ENCODE peak calls at places on chromosomes 1 and 21, in eight cellular contexts. K is mesothelial cell of epicardium, O is A549, A is RWPE1, F is pancreas, E is heart left ventricle, M is MCF 10A, L is heart right ventricle. Q is an unnamed sample.

GRCh38 chr1:96730574-96731298 is 9.2 kb downstream of the PTBP2 start:
- DNase-seq in A (no peak), L (no peak), M (no peak), K (no peak), F (no peak), E (no peak), O (no peak), Q (no peak)

GRCh38 chr1:150995896-150996295 is 10.8 kb downstream of the MINDY1 start:
- DNase-seq in M (peak), L (no peak), F (no peak), E (no peak), O (no peak), K (no peak), A (no peak), Q (peak)

GRCh38 chr1:115219937-115220336 is 118.1 kb downstream of the NGF start:
- DNase-seq in A (no peak), L (peak), F (no peak), M (no peak), K (no peak), O (no peak), E (peak), Q (no peak)

GRCh38 chr1:70509996-70510876 is 99.2 kb downstream of the CTH start:
- DNase-seq in A (peak), O (peak), M (peak), K (no peak), E (no peak), F (no peak), L (no peak), Q (peak)

GRCh38 chr1:155321577-155322497 is 1.1 kb downstream of the RUSC1 start:
- DNase-seq in O (no peak), K (no peak), M (peak), E (no peak), L (peak), F (peak), A (no peak), Q (no peak)

GRCh38 chr1:173430707-173431662 is 46.1 kb upstream of the PRDX6 start:
- DNase-seq in F (peak), M (peak), O (peak), A (peak), K (peak), E (peak), L (peak), Q (peak)

GRCh38 chr1:203148127-203148526 is 20.6 kb downstream of the ADORA1 start:
- DNase-seq in K (no peak), M (peak), F (no peak), O (peak), L (no peak), A (peak), E (peak), Q (peak)

GRCh38 chr1:3410435-3410915 is 44.0 kb upstream of the ARHGEF16 start:
- DNase-seq in O (no peak), M (no peak), K (no peak), F (no peak), L (no peak), E (no peak), A (no peak), Q (no peak)

GRCh38 chr1:160048335-160048734 is 16.5 kb upstream of the PIGM start:
- DNase-seq in M (no peak), F (no peak), K (no peak), O (no peak), A (no peak), L (no peak), E (no peak), Q (no peak)

GRCh38 chr1:179083533-179083932 is 1.7 kb downstream of the TOR3A start:
- DNase-seq in A (no peak), E (no peak), K (no peak), O (no peak), F (no peak), M (no peak), L (no peak), Q (no peak)

GRCh38 chr21:45423201-45423955 is 18.4 kb downstream of the COL18A1 start:
- DNase-seq in E (peak), O (no peak), L (peak), K (no peak), A (no peak), F (peak), M (no peak), Q (no peak)

GRCh38 chr1:35264861-35265260 is 3.6 kb upstream of the ZMYM4 start:
- DNase-seq in M (no peak), E (no peak), L (no peak), A (no peak), O (peak), K (no peak), F (no peak), Q (peak)

GRCh38 chr1:186502087-186502486 is 41.2 kb upstream of the PDC start:
- DNase-seq in L (no peak), O (no peak), M (no peak), E (no peak), A (no peak), K (no peak), F (no peak), Q (no peak)

GRCh38 chr1:52907068-52907811 is 14.3 kb downstream of the ECHDC2 start:
- DNase-seq in L (no peak), F (no peak), M (no peak), K (no peak), E (no peak), A (peak), O (no peak), Q (no peak)

GRCh38 chr1:30991852-30992606 is 73.5 kb downstream of the PUM1 start:
- DNase-seq in M (no peak), E (no peak), F (no peak), K (no peak), A (no peak), O (no peak), L (no peak), Q (no peak)

GRCh38 chr1:221865808-221866207 is 123.9 kb upstream of the DUSP10 start:
- DNase-seq in A (no peak), K (no peak), L (no peak), M (no peak), O (no peak), E (peak), F (no peak), Q (no peak)

GRCh38 chr21:15625363-15625762 is 104.4 kb upstream of the USP25 start:
- DNase-seq in K (no peak), L (no peak), E (no peak), O (no peak), A (no peak), F (no peak), M (no peak), Q (no peak)

GRCh38 chr1:39646232-39647081 is 7.0 kb upstream of the HEYL start:
- DNase-seq in L (peak), K (peak), O (no peak), A (no peak), E (peak), M (no peak), F (peak), Q (no peak)

GRCh38 chr1:231497629-231498152 is 30.8 kb upstream of the TSNAX start:
- DNase-seq in O (no peak), F (no peak), K (no peak), M (no peak), L (no peak), E (no peak), A (no peak), Q (no peak)

GRCh38 chr1:90176530-90176929 is 181.6 kb downstream of the ZNF326 start:
- DNase-seq in M (peak), A (no peak), E (no peak), F (no peak), L (no peak), K (no peak), O (no peak), Q (peak)

GRCh38 chr1:221689138-221689537 is 52.8 kb downstream of the DUSP10 start:
- DNase-seq in K (no peak), L (no peak), A (no peak), F (no peak), M (no peak), E (no peak), O (no peak), Q (peak)

GRCh38 chr1:116373451-116374339 is 651 bp downstream of the ATP1A1 start:
- DNase-seq in K (peak), E (peak), O (no peak), F (peak), L (peak), A (no peak), M (peak), Q (peak)

GRCh38 chr1:59173721-59174120 is 123.2 kb upstream of the FGGY start:
- DNase-seq in F (no peak), E (no peak), L (no peak), A (no peak), K (no peak), O (no peak), M (peak), Q (no peak)

GRCh38 chr1:39103321-39104157 is 77.4 kb downstream of the NDUFS5 start:
- DNase-seq in F (no peak), M (peak), L (no peak), K (no peak), O (no peak), E (no peak), A (peak), Q (no peak)

GRCh38 chr1:156914440-156914856 is 6.0 kb upstream of the LRRC71 start:
- DNase-seq in A (no peak), O (no peak), F (no peak), M (no peak), K (no peak), E (no peak), L (no peak), Q (no peak)

GRCh38 chr1:202812176-202813026 is 1.6 kb downstream of the PCAT6 start:
- DNase-seq in O (no peak), M (no peak), F (no peak), K (no peak), E (no peak), A (peak), L (no peak), Q (peak)

GRCh38 chr1:101733340-101733739 is 263.4 kb downstream of the OLFM3 start:
- DNase-seq in L (no peak), O (no peak), F (no peak), A (no peak), M (no peak), E (no peak), K (no peak), Q (no peak)

GRCh38 chr1:223846668-223847007 is 891 bp upstream of the TP53BP2 start:
- DNase-seq in M (peak), O (no peak), L (peak), F (no peak), E (no peak), K (peak), A (no peak), Q (peak)

GRCh38 chr1:125119024-125119441 is 3934.3 kb downstream of the SRGAP2C start:
- DNase-seq in L (no peak), M (no peak), F (peak), A (no peak), E (no peak), O (no peak), K (no peak), Q (no peak)

GRCh38 chr1:201245082-201245481 is 38.2 kb upstream of the PKP1 start:
- DNase-seq in O (no peak), F (no peak), A (no peak), K (no peak), E (no peak), M (no peak), L (no peak), Q (no peak)

GRCh38 chr1:238648756-238649155 is 737.6 kb upstream of the CHRM3 start:
- DNase-seq in A (no peak), M (no peak), O (no peak), F (no peak), K (no peak), L (no peak), E (no peak), Q (no peak)

GRCh38 chr1:226417350-226417749 is 9.5 kb upstream of the PARP1 start:
- DNase-seq in O (no peak), M (no peak), A (no peak), F (no peak), K (no peak), L (no peak), E (no peak), Q (no peak)

GRCh38 chr1:231162300-231162969 is 577 bp downstream of the TRIM67 start:
- DNase-seq in K (peak), F (peak), A (peak), E (peak), M (peak), L (peak), O (peak), Q (peak)

GRCh38 chr21:46022551-46023107 is 41.1 kb downstream of the COL6A1 start:
- DNase-seq in K (no peak), F (no peak), A (peak), E (no peak), M (no peak), L (peak), O (peak), Q (no peak)

GRCh38 chr1:44084998-44085675 is 33.5 kb upstream of the KLF17 start:
- DNase-seq in O (no peak), L (no peak), K (no peak), E (no peak), A (peak), F (no peak), M (peak), Q (peak)

GRCh38 chr21:41460578-41461527 is 34.8 kb downstream of the MX1 start:
- DNase-seq in F (peak), M (peak), K (peak), O (peak), A (peak), L (peak), E (peak), Q (peak)

GRCh38 chr21:16583567-16583966 is 853.8 kb downstream of the USP25 start:
- DNase-seq in K (no peak), M (no peak), F (no peak), A (no peak), O (no peak), L (no peak), E (no peak), Q (no peak)

GRCh38 chr1:24966724-24967346 is 36.8 kb upstream of the RUNX3 start:
- DNase-seq in E (no peak), K (no peak), A (peak), F (no peak), O (peak), L (no peak), M (peak), Q (no peak)

DNA sequence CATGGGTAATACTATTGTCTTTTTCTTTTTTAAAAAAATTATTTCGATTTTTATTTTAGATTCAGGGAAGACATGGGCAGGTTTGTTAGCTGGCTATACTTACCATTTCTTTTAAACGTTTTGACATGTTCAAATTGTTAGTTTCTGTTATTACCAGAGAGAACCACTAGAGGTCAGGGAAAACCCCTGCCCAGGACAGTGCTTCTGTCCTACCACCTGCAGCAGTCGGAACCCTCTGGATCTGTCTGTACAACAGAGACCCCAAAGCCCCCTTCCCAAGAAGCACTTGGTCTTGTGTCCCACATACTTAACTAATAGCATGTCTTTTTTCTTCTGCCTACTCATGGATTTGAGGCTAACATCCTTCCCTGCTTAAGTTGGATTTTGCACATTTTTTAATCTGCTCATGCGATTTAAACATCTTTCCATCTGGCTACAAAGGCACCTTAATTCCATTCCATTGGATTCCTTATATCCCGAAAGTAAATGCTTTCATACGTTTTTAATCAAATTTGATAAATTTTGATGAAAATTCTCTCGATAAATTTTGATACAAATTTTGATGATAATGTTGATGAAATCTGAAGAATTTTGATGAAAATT is 10.0 kb upstream of the C1orf115 start:
- DNase-seq in K (no peak), E (no peak), O (peak), L (no peak), F (no peak), M (peak), A (peak), Q (peak)
- TF ChIP-seq CTCF in K (peak), E (peak), O (peak), L (peak), F (peak), M (peak), A (peak), Q (peak)

DNA sequence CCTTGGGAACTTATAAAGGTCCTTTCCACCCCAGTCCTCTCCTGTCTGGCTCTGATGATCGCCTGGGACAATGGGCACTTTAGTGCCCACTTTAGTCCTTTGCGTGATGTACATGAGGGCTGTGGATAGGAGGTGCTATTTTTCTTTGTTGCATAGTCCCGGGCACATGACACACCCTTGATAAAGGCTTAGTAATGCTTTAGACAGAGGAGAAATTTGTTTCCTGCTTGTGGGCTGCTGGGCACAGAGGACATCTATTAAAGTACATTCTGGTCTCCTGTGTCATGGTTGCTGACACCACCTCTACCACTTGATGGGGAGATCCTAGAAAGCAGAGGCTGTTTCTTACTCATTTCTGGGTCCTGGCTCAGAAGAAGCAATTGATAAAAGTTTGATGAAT is 5.4 kb upstream of the KNCN start:
- DNase-seq in F (no peak), A (peak), K (no peak), L (no peak), O (no peak), M (peak), E (no peak), Q (peak)
- TF ChIP-seq CTCF in F (no peak), A (no peak), K (no peak), L (no peak), O (no peak), M (no peak), E (no peak), Q (no peak)

DNA sequence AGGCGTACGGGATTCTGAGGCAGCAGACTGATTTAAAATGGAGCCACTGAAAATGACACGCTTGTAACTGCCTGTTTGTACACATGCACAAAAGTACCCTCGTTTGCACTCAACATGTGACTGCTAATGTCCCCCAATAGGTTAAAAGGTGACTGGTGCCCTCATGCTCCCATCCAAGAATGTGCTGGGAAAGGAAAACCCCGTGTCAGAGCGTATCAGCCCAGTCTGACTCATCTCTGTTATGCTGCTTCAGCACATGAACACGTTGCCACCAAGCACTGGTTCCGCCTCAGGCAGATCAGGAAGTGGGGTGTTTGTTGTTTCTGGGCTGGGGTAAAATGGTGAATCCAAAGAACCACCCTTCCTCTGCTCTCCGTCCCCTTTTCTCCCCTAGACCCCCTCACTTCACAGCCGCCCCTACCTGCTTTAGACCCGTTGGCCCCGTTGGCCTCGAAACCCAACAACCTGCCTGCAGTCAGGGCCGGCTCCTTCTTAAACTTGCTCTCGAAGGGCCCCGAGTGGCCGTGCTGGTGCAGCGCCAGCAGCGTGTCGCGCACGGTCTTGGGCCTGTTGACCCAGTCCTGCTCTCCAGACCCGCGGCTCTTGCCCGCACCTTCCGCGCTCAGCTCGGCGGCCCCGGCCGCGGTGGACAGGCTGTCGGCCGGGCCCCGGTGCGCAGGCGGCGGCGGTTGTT is 1.8 kb downstream of the IRF2BP2 start:
- DNase-seq in E (peak), F (peak), A (peak), M (peak), L (peak), K (peak), O (peak), Q (peak)
- TF ChIP-seq CTCF in E (no peak), F (no peak), A (no peak), M (peak), L (peak), K (no peak), O (no peak), Q (no peak)

GRCh38 chr1:216124382-216124781 is 298.9 kb downstream of the USH2A start:
- DNase-seq in K (no peak), F (no peak), A (no peak), M (no peak), E (no peak), L (no peak), O (no peak), Q (no peak)

GRCh38 chr1:216114180-216114579 is 309.1 kb downstream of the USH2A start:
- DNase-seq in A (no peak), M (no peak), K (no peak), O (no peak), E (no peak), F (no peak), L (no peak), Q (no peak)

GRCh38 chr1:216119600-216119999 is 303.6 kb downstream of the USH2A start:
- DNase-seq in L (no peak), E (no peak), A (peak), M (peak), O (peak), K (no peak), F (no peak), Q (peak)
- TF ChIP-seq CTCF in L (peak), E (peak), A (peak), M (peak), O (peak), K (no peak), F (no peak), Q (no peak)

GRCh38 chr1:229839800-229840199 is 213.8 kb downstream of the URB2 start:
- DNase-seq in O (no peak), M (no peak), A (no peak), K (no peak), F (no peak), E (no peak), L (no peak), Q (no peak)
- TF ChIP-seq CTCF in O (no peak), M (no peak), A (no peak), K (no peak), F (no peak), E (no peak), L (no peak), Q (no peak)

GRCh38 chr1:164524810-164525209 is 34.2 kb upstream of the PBX1 start:
- DNase-seq in M (peak), K (no peak), F (no peak), L (no peak), O (no peak), A (no peak), E (no peak), Q (no peak)

GRCh38 chr1:164519426-164519825 is 39.6 kb upstream of the PBX1 start:
- DNase-seq in F (no peak), A (no peak), K (no peak), L (no peak), O (no peak), M (no peak), E (no peak), Q (no peak)

GRCh38 chr1:164515932-164516331 is 43.1 kb upstream of the PBX1 start:
- DNase-seq in A (no peak), L (no peak), K (no peak), M (no peak), E (no peak), O (no peak), F (no peak), Q (no peak)

GRCh38 chr1:164515221-164515620 is 43.8 kb upstream of the PBX1 start:
- DNase-seq in A (no peak), K (no peak), O (no peak), E (peak), M (no peak), L (peak), F (no peak), Q (no peak)

GRCh38 chr1:164518692-164519332 is 40.2 kb upstream of the PBX1 start:
- DNase-seq in O (no peak), L (no peak), K (no peak), F (no peak), A (no peak), E (no peak), M (no peak), Q (no peak)
- TF ChIP-seq CTCF in O (no peak), L (no peak), K (no peak), F (no peak), A (no peak), E (no peak), M (no peak), Q (no peak)

DNA sequence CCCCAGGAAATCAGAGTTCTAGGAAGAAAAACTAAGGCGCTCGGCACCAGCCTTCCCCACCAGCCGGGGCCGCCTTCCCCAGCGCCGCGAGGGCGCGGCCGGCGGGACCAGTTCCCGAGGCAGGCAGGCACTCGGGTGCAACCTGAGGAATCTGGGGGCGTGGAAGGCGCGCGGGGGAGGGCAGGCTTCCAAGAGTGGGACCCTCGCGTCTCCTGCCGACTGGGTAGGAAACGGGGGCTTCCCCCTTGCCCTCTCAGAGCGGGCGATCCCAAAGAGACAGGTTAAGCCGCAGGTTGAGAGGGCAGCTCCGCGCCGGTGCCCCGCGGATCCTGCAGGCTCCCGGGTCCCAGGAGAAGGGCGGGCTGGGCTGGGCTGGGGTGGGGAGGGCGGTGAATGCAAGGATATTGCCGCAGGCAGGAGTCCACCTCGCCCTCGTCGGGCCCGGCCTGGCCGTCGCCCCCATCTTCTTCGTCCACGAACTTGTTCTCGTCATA is 424 bp downstream of the ARPC5 start:
- DNase-seq in K (peak), A (no peak), E (peak), F (peak), O (peak), L (peak), M (peak), Q (peak)
- TF ChIP-seq CTCF in K (no peak), A (no peak), E (no peak), F (no peak), O (no peak), L (no peak), M (no peak), Q (no peak)

Q was measured in Calu3.